ENCODE peak calls at places on chromosome 10, in four cellular contexts. One of them, this sample, is unnamed.
A peak's percentile ranks its signal among the peaks of the same experiment; 100 is the strongest.

GRCh38 chr10:60350400-60350799 is 39.3 kb downstream of the ANK3 start:
- DNase-seq in M059J: peak; percentile 15
- DNase-seq in activated T-helper 1 cell treated with anti-CD3 and anti-CD28 coated beads, Interleukin-12 subunit alpha, Interleukin-12 subunit beta, Interleukin-2, Interleukin-4 antibody, amounts not matched to agents 30 ng/mL and 10 ng/mL and 1 ng/mL, durations not matched to agents 14 hours and 24 hours and 36 hours: no peak
- DNase-seq in activated effector memory CD4-positive, alpha-beta T cell treated with Interleukin-2 at 50 U/mL for 16 hours: no peak
- DNase-seq in this sample: no peak

GRCh38 chr10:34985823-34986222 is 104.3 kb downstream of the CUL2 start:
- DNase-seq in M059J: peak; percentile 24
- DNase-seq in activated effector memory CD4-positive, alpha-beta T cell treated with Interleukin-2 at 50 U/mL for 16 hours: no peak
- DNase-seq in activated T-helper 1 cell treated with anti-CD3 and anti-CD28 coated beads, Interleukin-12 subunit alpha, Interleukin-12 subunit beta, Interleukin-2, Interleukin-4 antibody, amounts not matched to agents 30 ng/mL and 10 ng/mL and 1 ng/mL, durations not matched to agents 14 hours and 24 hours and 36 hours: no peak
- DNase-seq in this sample: no peak

GRCh38 chr10:96287392-96288105 is 16.2 kb upstream of the BLNK start:
- DNase-seq in M059J: peak; percentile 1
- DNase-seq in activated effector memory CD4-positive, alpha-beta T cell treated with Interleukin-2 at 50 U/mL for 16 hours: no peak
- DNase-seq in activated T-helper 1 cell treated with anti-CD3 and anti-CD28 coated beads, Interleukin-12 subunit alpha, Interleukin-12 subunit beta, Interleukin-2, Interleukin-4 antibody, amounts not matched to agents 30 ng/mL and 10 ng/mL and 1 ng/mL, durations not matched to agents 14 hours and 24 hours and 36 hours: no peak
- DNase-seq in this sample: no peak

GRCh38 chr10:18479502-18479901 is 171.9 kb downstream of the NSUN6 start:
- DNase-seq in activated effector memory CD4-positive, alpha-beta T cell treated with Interleukin-2 at 50 U/mL for 16 hours: no peak
- DNase-seq in activated T-helper 1 cell treated with anti-CD3 and anti-CD28 coated beads, Interleukin-12 subunit alpha, Interleukin-12 subunit beta, Interleukin-2, Interleukin-4 antibody, amounts not matched to agents 30 ng/mL and 10 ng/mL and 1 ng/mL, durations not matched to agents 14 hours and 24 hours and 36 hours: no peak
- DNase-seq in M059J: no peak
- DNase-seq in this sample: no peak

GRCh38 chr10:94219829-94220228 is 142.9 kb downstream of the NOC3L start:
- DNase-seq in activated effector memory CD4-positive, alpha-beta T cell treated with Interleukin-2 at 50 U/mL for 16 hours: no peak
- DNase-seq in M059J: peak; percentile 37
- DNase-seq in activated T-helper 1 cell treated with anti-CD3 and anti-CD28 coated beads, Interleukin-12 subunit alpha, Interleukin-12 subunit beta, Interleukin-2, Interleukin-4 antibody, amounts not matched to agents 30 ng/mL and 10 ng/mL and 1 ng/mL, durations not matched to agents 14 hours and 24 hours and 36 hours: no peak
- DNase-seq in this sample: no peak

GRCh38 chr10:50152792-50153272 is 85.1 kb downstream of the WASHC2A start:
- DNase-seq in M059J: no peak
- DNase-seq in activated T-helper 1 cell treated with anti-CD3 and anti-CD28 coated beads, Interleukin-12 subunit alpha, Interleukin-12 subunit beta, Interleukin-2, Interleukin-4 antibody, amounts not matched to agents 30 ng/mL and 10 ng/mL and 1 ng/mL, durations not matched to agents 14 hours and 24 hours and 36 hours: no peak
- DNase-seq in activated effector memory CD4-positive, alpha-beta T cell treated with Interleukin-2 at 50 U/mL for 16 hours: no peak
- DNase-seq in this sample: no peak

GRCh38 chr10:45555789-45556188 is 116.8 kb downstream of the ZFAND4 start:
- DNase-seq in activated T-helper 1 cell treated with anti-CD3 and anti-CD28 coated beads, Interleukin-12 subunit alpha, Interleukin-12 subunit beta, Interleukin-2, Interleukin-4 antibody, amounts not matched to agents 30 ng/mL and 10 ng/mL and 1 ng/mL, durations not matched to agents 14 hours and 24 hours and 36 hours: no peak
- DNase-seq in M059J: no peak
- DNase-seq in activated effector memory CD4-positive, alpha-beta T cell treated with Interleukin-2 at 50 U/mL for 16 hours: no peak
- DNase-seq in this sample: no peak

GRCh38 chr10:133022784-133023115 is 65.0 kb upstream of the ADGRA1 start:
- DNase-seq in M059J: no peak
- DNase-seq in activated T-helper 1 cell treated with anti-CD3 and anti-CD28 coated beads, Interleukin-12 subunit alpha, Interleukin-12 subunit beta, Interleukin-2, Interleukin-4 antibody, amounts not matched to agents 30 ng/mL and 10 ng/mL and 1 ng/mL, durations not matched to agents 14 hours and 24 hours and 36 hours: no peak
- DNase-seq in activated effector memory CD4-positive, alpha-beta T cell treated with Interleukin-2 at 50 U/mL for 16 hours: no peak
- DNase-seq in this sample: no peak

GRCh38 chr10:33139191-33139646 is 181.2 kb upstream of the ITGB1 start:
- DNase-seq in activated T-helper 1 cell treated with anti-CD3 and anti-CD28 coated beads, Interleukin-12 subunit alpha, Interleukin-12 subunit beta, Interleukin-2, Interleukin-4 antibody, amounts not matched to agents 30 ng/mL and 10 ng/mL and 1 ng/mL, durations not matched to agents 14 hours and 24 hours and 36 hours: peak; percentile 73
- DNase-seq in activated effector memory CD4-positive, alpha-beta T cell treated with Interleukin-2 at 50 U/mL for 16 hours: peak; percentile 60
- DNase-seq in M059J: peak; percentile 58
- DNase-seq in this sample: peak; percentile 87

GRCh38 chr10:102113261-102113955 is 6.8 kb downstream of the LDB1 start:
- DNase-seq in M059J: no peak
- DNase-seq in activated effector memory CD4-positive, alpha-beta T cell treated with Interleukin-2 at 50 U/mL for 16 hours: no peak
- DNase-seq in activated T-helper 1 cell treated with anti-CD3 and anti-CD28 coated beads, Interleukin-12 subunit alpha, Interleukin-12 subunit beta, Interleukin-2, Interleukin-4 antibody, amounts not matched to agents 30 ng/mL and 10 ng/mL and 1 ng/mL, durations not matched to agents 14 hours and 24 hours and 36 hours: no peak
- DNase-seq in this sample: peak; percentile 47

GRCh38 chr10:11165591-11166543 is 148.2 kb downstream of the CELF2 start:
- DNase-seq in activated effector memory CD4-positive, alpha-beta T cell treated with Interleukin-2 at 50 U/mL for 16 hours: peak; percentile 59
- DNase-seq in activated T-helper 1 cell treated with anti-CD3 and anti-CD28 coated beads, Interleukin-12 subunit alpha, Interleukin-12 subunit beta, Interleukin-2, Interleukin-4 antibody, amounts not matched to agents 30 ng/mL and 10 ng/mL and 1 ng/mL, durations not matched to agents 14 hours and 24 hours and 36 hours: peak; percentile 70
- DNase-seq in M059J: peak; percentile 0
- DNase-seq in this sample: peak; percentile 86

GRCh38 chr10:119859422-119860258 is 13.0 kb downstream of the MCMBP start:
- DNase-seq in M059J: peak; percentile 50
- DNase-seq in activated T-helper 1 cell treated with anti-CD3 and anti-CD28 coated beads, Interleukin-12 subunit alpha, Interleukin-12 subunit beta, Interleukin-2, Interleukin-4 antibody, amounts not matched to agents 30 ng/mL and 10 ng/mL and 1 ng/mL, durations not matched to agents 14 hours and 24 hours and 36 hours: no peak
- DNase-seq in activated effector memory CD4-positive, alpha-beta T cell treated with Interleukin-2 at 50 U/mL for 16 hours: no peak
- DNase-seq in this sample: no peak

GRCh38 chr10:73871915-73872710 is 2.2 kb downstream of the CAMK2G start:
- DNase-seq in activated effector memory CD4-positive, alpha-beta T cell treated with Interleukin-2 at 50 U/mL for 16 hours: no peak
- DNase-seq in activated T-helper 1 cell treated with anti-CD3 and anti-CD28 coated beads, Interleukin-12 subunit alpha, Interleukin-12 subunit beta, Interleukin-2, Interleukin-4 antibody, amounts not matched to agents 30 ng/mL and 10 ng/mL and 1 ng/mL, durations not matched to agents 14 hours and 24 hours and 36 hours: no peak
- DNase-seq in M059J: no peak
- DNase-seq in this sample: no peak

GRCh38 chr10:29501692-29502091 is 133.1 kb downstream of the SVIL start:
- DNase-seq in M059J: peak; percentile 88
- DNase-seq in activated effector memory CD4-positive, alpha-beta T cell treated with Interleukin-2 at 50 U/mL for 16 hours: no peak
- DNase-seq in activated T-helper 1 cell treated with anti-CD3 and anti-CD28 coated beads, Interleukin-12 subunit alpha, Interleukin-12 subunit beta, Interleukin-2, Interleukin-4 antibody, amounts not matched to agents 30 ng/mL and 10 ng/mL and 1 ng/mL, durations not matched to agents 14 hours and 24 hours and 36 hours: no peak
- DNase-seq in this sample: no peak

GRCh38 chr10:93235686-93236085 is 162.0 kb downstream of the CYP26A1 start:
- DNase-seq in activated effector memory CD4-positive, alpha-beta T cell treated with Interleukin-2 at 50 U/mL for 16 hours: no peak
- DNase-seq in activated T-helper 1 cell treated with anti-CD3 and anti-CD28 coated beads, Interleukin-12 subunit alpha, Interleukin-12 subunit beta, Interleukin-2, Interleukin-4 antibody, amounts not matched to agents 30 ng/mL and 10 ng/mL and 1 ng/mL, durations not matched to agents 14 hours and 24 hours and 36 hours: no peak
- DNase-seq in M059J: peak; percentile 84
- DNase-seq in this sample: no peak

GRCh38 chr10:122060250-122060649 is 71.3 kb downstream of the TACC2 start:
- DNase-seq in activated effector memory CD4-positive, alpha-beta T cell treated with Interleukin-2 at 50 U/mL for 16 hours: no peak
- DNase-seq in M059J: peak; percentile 58
- DNase-seq in activated T-helper 1 cell treated with anti-CD3 and anti-CD28 coated beads, Interleukin-12 subunit alpha, Interleukin-12 subunit beta, Interleukin-2, Interleukin-4 antibody, amounts not matched to agents 30 ng/mL and 10 ng/mL and 1 ng/mL, durations not matched to agents 14 hours and 24 hours and 36 hours: no peak
- DNase-seq in this sample: no peak

GRCh38 chr10:72250666-72251065 is 23.1 kb upstream of the DDIT4 start:
- DNase-seq in activated effector memory CD4-positive, alpha-beta T cell treated with Interleukin-2 at 50 U/mL for 16 hours: no peak
- DNase-seq in activated T-helper 1 cell treated with anti-CD3 and anti-CD28 coated beads, Interleukin-12 subunit alpha, Interleukin-12 subunit beta, Interleukin-2, Interleukin-4 antibody, amounts not matched to agents 30 ng/mL and 10 ng/mL and 1 ng/mL, durations not matched to agents 14 hours and 24 hours and 36 hours: no peak
- DNase-seq in M059J: peak; percentile 33
- DNase-seq in this sample: no peak

GRCh38 chr10:75405201-75406143 is 3.9 kb upstream of the ZNF503 start:
- DNase-seq in M059J: no peak
- DNase-seq in activated T-helper 1 cell treated with anti-CD3 and anti-CD28 coated beads, Interleukin-12 subunit alpha, Interleukin-12 subunit beta, Interleukin-2, Interleukin-4 antibody, amounts not matched to agents 30 ng/mL and 10 ng/mL and 1 ng/mL, durations not matched to agents 14 hours and 24 hours and 36 hours: no peak
- DNase-seq in activated effector memory CD4-positive, alpha-beta T cell treated with Interleukin-2 at 50 U/mL for 16 hours: no peak
- DNase-seq in this sample: no peak

GRCh38 chr10:11907914-11908313 is 84.8 kb downstream of the PROSER2 start:
- DNase-seq in M059J: no peak
- DNase-seq in activated effector memory CD4-positive, alpha-beta T cell treated with Interleukin-2 at 50 U/mL for 16 hours: no peak
- DNase-seq in activated T-helper 1 cell treated with anti-CD3 and anti-CD28 coated beads, Interleukin-12 subunit alpha, Interleukin-12 subunit beta, Interleukin-2, Interleukin-4 antibody, amounts not matched to agents 30 ng/mL and 10 ng/mL and 1 ng/mL, durations not matched to agents 14 hours and 24 hours and 36 hours: no peak
- DNase-seq in this sample: no peak

GRCh38 chr10:113007821-113008220 is 57.8 kb downstream of the TCF7L2 start:
- DNase-seq in activated T-helper 1 cell treated with anti-CD3 and anti-CD28 coated beads, Interleukin-12 subunit alpha, Interleukin-12 subunit beta, Interleukin-2, Interleukin-4 antibody, amounts not matched to agents 30 ng/mL and 10 ng/mL and 1 ng/mL, durations not matched to agents 14 hours and 24 hours and 36 hours: no peak
- DNase-seq in M059J: no peak
- DNase-seq in activated effector memory CD4-positive, alpha-beta T cell treated with Interleukin-2 at 50 U/mL for 16 hours: no peak
- DNase-seq in this sample: peak; percentile 44

GRCh38 chr10:74164641-74165529 is 13.9 kb downstream of the ADK start:
- DNase-seq in activated T-helper 1 cell treated with anti-CD3 and anti-CD28 coated beads, Interleukin-12 subunit alpha, Interleukin-12 subunit beta, Interleukin-2, Interleukin-4 antibody, amounts not matched to agents 30 ng/mL and 10 ng/mL and 1 ng/mL, durations not matched to agents 14 hours and 24 hours and 36 hours: no peak
- DNase-seq in M059J: peak; percentile 29
- DNase-seq in activated effector memory CD4-positive, alpha-beta T cell treated with Interleukin-2 at 50 U/mL for 16 hours: no peak
- DNase-seq in this sample: no peak

GRCh38 chr10:91907914-91908357 is 1.4 kb downstream of the FGFBP3 start:
- DNase-seq in M059J: no peak
- DNase-seq in activated T-helper 1 cell treated with anti-CD3 and anti-CD28 coated beads, Interleukin-12 subunit alpha, Interleukin-12 subunit beta, Interleukin-2, Interleukin-4 antibody, amounts not matched to agents 30 ng/mL and 10 ng/mL and 1 ng/mL, durations not matched to agents 14 hours and 24 hours and 36 hours: no peak
- DNase-seq in activated effector memory CD4-positive, alpha-beta T cell treated with Interleukin-2 at 50 U/mL for 16 hours: no peak
- DNase-seq in this sample: no peak

GRCh38 chr10:74244097-74244685 is 93.2 kb downstream of the ADK start:
- DNase-seq in M059J: peak; percentile 33
- DNase-seq in activated T-helper 1 cell treated with anti-CD3 and anti-CD28 coated beads, Interleukin-12 subunit alpha, Interleukin-12 subunit beta, Interleukin-2, Interleukin-4 antibody, amounts not matched to agents 30 ng/mL and 10 ng/mL and 1 ng/mL, durations not matched to agents 14 hours and 24 hours and 36 hours: no peak
- DNase-seq in activated effector memory CD4-positive, alpha-beta T cell treated with Interleukin-2 at 50 U/mL for 16 hours: no peak
- DNase-seq in this sample: peak; percentile 50

GRCh38 chr10:35564276-35564982 is 40.7 kb upstream of the GJD4 start:
- DNase-seq in M059J: no peak
- DNase-seq in activated effector memory CD4-positive, alpha-beta T cell treated with Interleukin-2 at 50 U/mL for 16 hours: no peak
- DNase-seq in activated T-helper 1 cell treated with anti-CD3 and anti-CD28 coated beads, Interleukin-12 subunit alpha, Interleukin-12 subunit beta, Interleukin-2, Interleukin-4 antibody, amounts not matched to agents 30 ng/mL and 10 ng/mL and 1 ng/mL, durations not matched to agents 14 hours and 24 hours and 36 hours: no peak
- DNase-seq in this sample: no peak

GRCh38 chr10:102770792-102771191 is 27.0 kb downstream of the WBP1L start:
- DNase-seq in activated T-helper 1 cell treated with anti-CD3 and anti-CD28 coated beads, Interleukin-12 subunit alpha, Interleukin-12 subunit beta, Interleukin-2, Interleukin-4 antibody, amounts not matched to agents 30 ng/mL and 10 ng/mL and 1 ng/mL, durations not matched to agents 14 hours and 24 hours and 36 hours: no peak
- DNase-seq in activated effector memory CD4-positive, alpha-beta T cell treated with Interleukin-2 at 50 U/mL for 16 hours: no peak
- DNase-seq in M059J: no peak
- DNase-seq in this sample: no peak

This sample was measured in activated CD8-positive, alpha-beta T cell treated with anti-CD3 and anti-CD28 coated beads for 36 hours.